ENCODE peak calls at places on chromosomes 13 and 19, in nine cellular contexts. I is fibroblast of lung, Z is neural crest cell, B is bronchial epithelial cell, W is progenitor cell of endocrine pancreas, Y is foreskin fibroblast, P is dorsolateral prefrontal cortex, E is thoracic aorta, F is WTC11. H is an unnamed sample.

GRCh38 chr13:73519720-73520119 is 460.9 kb downstream of the KLF5 start:
- DNase-seq in P (no peak), Y (no peak), B (no peak), E (no peak), I (peak), W (no peak), F (no peak), Z (no peak), H (no peak)

GRCh38 chr13:34822681-34823080 is 119.4 kb upstream of the NBEA start:
- DNase-seq in Z (no peak), I (peak), B (no peak), Y (no peak), P (no peak), E (no peak), F (no peak), W (no peak), H (no peak)

GRCh38 chr13:37942929-37943328 is 73.4 kb upstream of the TRPC4 start:
- DNase-seq in B (no peak), I (no peak), W (no peak), E (no peak), P (no peak), Y (no peak), Z (no peak), F (no peak), H (no peak)

GRCh38 chr19:4654437-4655361 is 15.4 kb downstream of the TNFAIP8L1 start:
- DNase-seq in W (no peak), P (peak), Y (no peak), B (no peak), Z (no peak), F (no peak), E (no peak), I (no peak), H (no peak)

GRCh38 chr19:5507056-5507624 is 51.9 kb downstream of the ZNRF4 start:
- DNase-seq in Z (no peak), W (no peak), P (no peak), F (no peak), Y (no peak), I (no peak), E (no peak), B (no peak), H (no peak)

GRCh38 chr19:5026706-5027273 is 57.9 kb downstream of the KDM4B start:
- DNase-seq in Y (peak), W (no peak), B (no peak), P (no peak), I (no peak), E (no peak), Z (no peak), F (peak), H (no peak)

GRCh38 chr13:75050419-75051066 is 431.4 kb downstream of the TBC1D4 start:
- DNase-seq in P (no peak), E (no peak), F (no peak), B (peak), Y (peak), I (peak), W (no peak), Z (no peak), H (peak)

GRCh38 chr19:11092181-11092538 is 2.9 kb downstream of the LDLR start:
- DNase-seq in E (no peak), Y (peak), I (peak), P (no peak), W (no peak), F (no peak), B (peak), Z (no peak), H (no peak)

GRCh38 chr19:38838208-38838985 is 6.8 kb upstream of the ECH1 start:
- DNase-seq in Z (no peak), E (no peak), I (no peak), B (peak), P (no peak), Y (no peak), W (no peak), F (no peak), H (no peak)

GRCh38 chr19:13833330-13834265 is 38.4 kb downstream of the ZSWIM4 start:
- DNase-seq in Y (peak), F (peak), E (peak), B (peak), W (peak), P (peak), I (peak), Z (peak), H (no peak)
- TF ChIP-seq CTCF in Y (no peak), F (peak), E (peak), B (peak), W (peak), P (peak), I (no peak), Z (peak), H (peak)

DNA sequence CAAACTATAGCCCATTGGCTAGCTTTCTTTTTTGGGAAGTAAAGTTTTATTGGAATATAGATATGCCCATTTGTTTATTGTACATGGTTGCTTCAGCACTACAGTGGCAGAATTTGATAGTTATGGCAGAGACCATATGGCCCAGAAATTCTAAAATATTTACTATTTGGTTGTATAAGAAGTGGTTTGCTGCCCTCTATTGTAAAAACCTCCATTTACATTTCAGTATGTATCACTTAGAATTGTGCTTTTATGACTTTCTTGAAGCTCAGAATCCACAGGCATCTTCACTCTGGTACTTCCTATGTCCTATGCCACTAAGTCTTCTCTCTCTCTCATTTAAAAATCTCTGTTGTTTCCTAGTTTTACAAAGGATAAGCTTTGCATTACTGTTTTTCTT is 37.7 kb downstream of the DLEU7 start:
- DNase-seq in I (peak), Z (no peak), B (peak), W (no peak), Y (peak), E (no peak), P (no peak), F (no peak), H (no peak)
- TF ChIP-seq CTCF in I (no peak), Z (peak), B (no peak), W (no peak), Y (no peak), E (no peak), P (no peak), F (no peak), H (no peak)

GRCh38 chr13:30453727-30454126 is 12.0 kb downstream of the HMGB1 start:
- DNase-seq in P (no peak), F (no peak), Y (peak), I (no peak), Z (no peak), W (no peak), B (peak), E (no peak), H (no peak)
- TF ChIP-seq CTCF in P (no peak), F (no peak), Y (peak), I (peak), Z (peak), W (peak), B (peak), E (no peak), H (no peak)

GRCh38 chr19:40805258-40805868 is 6.4 kb downstream of the EGLN2 start:
- DNase-seq in I (no peak), F (no peak), Z (no peak), Y (no peak), B (no peak), P (no peak), W (no peak), E (no peak), H (no peak)

GRCh38 chr19:40806385-40807146 is 7.6 kb downstream of the EGLN2 start:
- DNase-seq in F (peak), P (peak), W (peak), Z (peak), I (peak), E (peak), B (peak), Y (peak), H (peak)

GRCh38 chr19:40808021-40808325 is 9.0 kb downstream of the EGLN2 start:
- DNase-seq in B (no peak), Z (no peak), Y (peak), P (no peak), F (no peak), I (no peak), W (no peak), E (no peak), H (no peak)

GRCh38 chr19:40808497-40808896 is 9.5 kb downstream of the EGLN2 start:
- DNase-seq in W (no peak), I (no peak), Z (no peak), P (no peak), B (no peak), Y (no peak), F (no peak), E (no peak), H (no peak)

DNA sequence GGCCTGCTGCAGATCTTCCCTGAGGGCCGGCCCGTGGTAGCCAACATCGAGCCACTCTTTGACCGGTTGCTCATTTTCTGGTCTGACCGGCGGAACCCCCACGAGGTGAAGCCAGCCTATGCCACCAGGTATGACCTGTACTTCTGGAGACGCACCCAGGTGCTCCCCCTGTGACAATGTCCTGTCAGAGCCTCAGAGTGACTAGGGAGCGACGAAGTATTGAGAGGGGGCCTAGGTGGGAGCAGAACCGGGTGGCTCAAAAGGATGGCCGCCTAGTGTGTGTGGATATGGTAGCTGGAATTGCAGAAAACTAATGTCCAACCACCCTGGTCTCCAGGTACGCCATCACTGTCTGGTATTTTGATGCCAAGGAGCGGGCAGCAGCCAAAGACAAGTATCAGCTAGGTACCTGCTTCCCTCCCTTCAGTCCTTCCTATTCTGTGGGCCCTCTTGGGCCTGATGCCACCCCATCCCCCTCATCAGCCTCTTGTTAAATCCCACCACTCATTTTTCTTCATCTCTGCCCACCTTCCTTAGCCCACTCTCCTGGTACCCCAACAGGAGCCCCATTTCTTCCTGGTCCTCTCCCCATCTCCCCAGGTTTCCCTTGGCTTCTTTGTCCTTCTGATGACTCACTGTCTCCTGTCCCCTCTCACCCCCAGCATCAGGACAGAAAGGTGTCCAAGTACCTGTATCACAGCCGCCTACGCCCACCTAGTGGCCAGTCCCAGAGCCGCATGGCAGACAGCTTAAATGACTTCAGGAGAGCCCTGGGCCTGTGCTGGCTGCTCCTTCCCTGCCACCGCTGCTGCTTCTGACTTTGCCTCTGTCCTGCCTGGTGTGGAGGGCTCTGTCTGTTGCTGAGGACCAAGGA is 8.4 kb downstream of the EGLN2 start:
- DNase-seq in I (no peak), P (no peak), W (no peak), Y (peak), B (no peak), E (no peak), F (peak), Z (no peak), H (no peak)
- TF ChIP-seq CTCF in I (no peak), P (peak), W (peak), Y (peak), B (peak), E (peak), F (no peak), Z (peak), H (no peak)

GRCh38 chr13:70333752-70334151 is 225.5 kb upstream of the KLHL1 start:
- DNase-seq in I (no peak), E (no peak), Z (no peak), P (no peak), W (no peak), F (no peak), Y (no peak), B (no peak), H (no peak)

GRCh38 chr13:70338608-70339007 is 230.4 kb upstream of the KLHL1 start:
- DNase-seq in P (no peak), B (no peak), Z (no peak), Y (no peak), F (no peak), W (no peak), I (no peak), E (no peak), H (no peak)

GRCh38 chr13:70339738-70340137 is 231.5 kb upstream of the KLHL1 start:
- DNase-seq in F (peak), W (no peak), P (no peak), B (peak), Z (no peak), Y (no peak), E (no peak), I (no peak), H (no peak)
- TF ChIP-seq CTCF in F (peak), W (peak), P (no peak), B (peak), Z (peak), Y (no peak), E (no peak), I (no peak), H (no peak)

DNA sequence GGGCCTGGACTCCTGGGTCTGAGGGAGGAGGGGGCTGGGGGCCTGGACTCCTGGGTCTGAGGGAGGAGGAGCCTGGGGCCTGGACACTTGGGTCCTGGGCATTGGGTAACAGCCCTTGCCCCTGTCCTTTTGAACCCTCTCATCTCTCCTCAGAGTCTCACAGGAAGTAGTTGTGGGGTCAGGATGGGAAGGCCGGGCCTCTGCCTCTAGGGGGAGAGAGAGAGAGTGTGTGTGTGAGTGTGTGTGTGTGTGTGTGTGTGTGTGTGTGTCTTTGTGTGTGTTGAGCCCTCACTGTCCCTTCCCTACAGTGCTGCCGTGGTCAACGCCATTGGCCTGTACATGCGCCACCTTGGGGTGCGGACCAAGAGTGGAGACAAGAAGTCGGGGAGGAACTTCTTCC is 10.9 kb downstream of the ARHGEF1 start:
- DNase-seq in W (no peak), P (no peak), Z (no peak), Y (no peak), E (no peak), F (no peak), I (no peak), B (no peak), H (no peak)
- TF ChIP-seq CTCF in W (no peak), P (no peak), Z (no peak), Y (peak), E (no peak), F (no peak), I (peak), B (no peak), H (no peak)

DNA sequence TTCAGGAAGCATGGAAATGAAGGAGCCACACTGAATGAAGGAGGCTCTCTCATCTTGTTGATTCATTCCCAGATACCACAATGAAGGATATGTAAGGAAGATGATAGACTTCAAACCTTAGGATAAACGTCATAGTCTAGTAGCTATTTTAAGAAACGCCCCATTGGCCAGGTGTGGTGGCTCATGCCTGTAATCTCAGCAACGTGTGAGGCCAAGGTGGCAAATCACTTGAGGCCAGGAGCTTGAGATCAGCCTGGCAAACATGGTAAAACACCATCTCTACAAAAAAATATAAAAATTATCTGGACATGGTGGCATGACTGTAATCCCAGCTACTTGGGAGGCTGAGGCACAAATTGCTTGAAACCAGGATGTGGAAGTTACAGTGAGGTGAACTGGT is 17.1 kb upstream of the ZNF841 start:
- DNase-seq in P (no peak), Z (no peak), W (no peak), I (no peak), Y (no peak), B (no peak), E (no peak), F (no peak), H (no peak)
- TF ChIP-seq CTCF in P (no peak), Z (no peak), W (no peak), I (no peak), Y (no peak), B (no peak), E (no peak), F (no peak), H (no peak)

GRCh38 chr19:16631465-16631864 is 3.5 kb upstream of the MED26 start:
- DNase-seq in E (no peak), W (no peak), Y (no peak), F (no peak), Z (no peak), B (no peak), I (no peak), P (no peak), H (no peak)
- TF ChIP-seq CTCF in E (no peak), W (no peak), Y (no peak), F (no peak), Z (no peak), B (no peak), I (no peak), P (no peak), H (no peak)

GRCh38 chr19:47122359-47123335 is 8.0 kb upstream of the SAE1 start:
- DNase-seq in B (peak), W (no peak), I (peak), Y (peak), P (no peak), E (no peak), F (no peak), Z (no peak), H (no peak)
- TF ChIP-seq CTCF in B (no peak), W (no peak), I (no peak), Y (no peak), P (no peak), E (no peak), F (no peak), Z (no peak), H (no peak)

DNA sequence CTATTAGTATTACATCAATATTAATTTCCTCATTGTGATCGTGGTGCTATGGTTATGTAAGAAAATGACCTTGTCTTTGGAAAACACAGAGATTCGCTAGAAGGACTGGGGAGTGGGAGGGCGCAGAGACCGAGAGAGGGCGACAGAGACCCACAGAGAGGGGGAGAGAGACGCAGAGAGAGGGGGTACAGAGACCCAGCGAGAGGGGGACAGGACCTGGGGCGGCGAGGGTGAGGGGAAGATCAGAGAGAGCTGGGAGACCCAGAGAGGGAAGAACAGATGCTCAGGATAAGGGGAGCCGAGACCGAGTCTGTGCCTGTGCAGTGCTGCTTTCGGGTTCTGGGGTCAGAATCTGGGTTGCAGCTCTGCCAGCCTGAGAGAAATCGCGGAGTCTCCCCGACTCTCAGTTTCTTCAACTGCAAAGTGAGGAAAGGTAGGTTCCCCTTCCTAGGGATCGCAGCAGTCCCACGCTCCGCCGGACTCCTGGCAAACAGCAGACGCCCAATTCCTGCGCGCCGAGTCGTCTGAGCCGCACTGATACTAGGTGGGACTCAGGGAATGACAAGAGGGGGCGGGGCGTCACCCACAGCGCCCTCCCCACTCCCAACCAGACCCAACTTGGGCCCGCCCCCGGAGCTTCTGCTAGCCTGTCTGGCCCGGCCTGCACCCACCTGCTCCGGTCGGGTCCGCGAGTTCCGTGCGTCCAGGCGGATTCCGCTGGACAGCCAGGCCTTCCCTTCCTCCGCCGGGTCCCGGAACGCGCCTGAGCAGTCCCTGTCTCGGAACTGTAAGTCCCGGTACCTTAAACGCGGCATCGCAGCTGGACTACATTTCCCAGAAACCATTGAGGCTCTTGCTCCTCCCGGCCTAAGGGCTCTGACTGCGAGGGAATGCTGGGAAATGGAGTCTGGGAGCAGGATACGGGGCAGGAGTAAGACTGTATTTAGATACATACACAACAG is 15.3 kb downstream of the IZUMO2 start:
- DNase-seq in W (peak), P (peak), Y (peak), I (peak), Z (peak), E (peak), B (peak), F (peak), H (peak)
- TF ChIP-seq CTCF in W (peak), P (peak), Y (peak), I (peak), Z (peak), E (no peak), B (peak), F (no peak), H (peak)

H was measured in AG09319.